ENCODE peak calls at places on chromosomes 11 and 22, in seven cellular contexts. W, A, F, I, Z, X and G are unnamed samples.

GRCh38 chr11:15584158-15584557 is 469.4 kb downstream of the INSC start:
- DNase-seq in W (no peak), A (no peak), F (no peak), I (no peak), Z (no peak), X (no peak), G (no peak)

GRCh38 chr11:95849087-95849825 is 59.0 kb downstream of the CEP57 start:
- DNase-seq in W (peak), A (peak), F (peak), I (peak), Z (peak), X (peak), G (peak)

GRCh38 chr22:44305888-44306287 is 6.9 kb downstream of the SHISAL1 start:
- DNase-seq in W (peak), A (no peak), F (no peak), I (peak), Z (no peak), X (no peak), G (no peak)

GRCh38 chr11:127859941-127860354 is 727.4 kb downstream of the ETS1 start:
- DNase-seq in W (no peak), A (no peak), F (no peak), I (no peak), Z (no peak), X (no peak), G (no peak)

GRCh38 chr11:47987310-47987709 is 7.0 kb downstream of the PTPRJ start:
- DNase-seq in W (no peak), A (no peak), F (no peak), I (no peak), Z (peak), X (no peak), G (no peak)

GRCh38 chr11:104663190-104664140 is 234.8 kb downstream of the CASP12 start:
- DNase-seq in W (no peak), A (no peak), F (no peak), I (peak), Z (peak), X (no peak), G (no peak)

GRCh38 chr11:130473795-130474377 is 25.4 kb downstream of the ADAMTS15 start:
- DNase-seq in W (no peak), A (no peak), F (no peak), I (no peak), Z (no peak), X (no peak), G (no peak)

GRCh38 chr22:39967103-39967829 is 7.1 kb downstream of the TMA7B start:
- DNase-seq in W (peak), A (no peak), F (no peak), I (no peak), Z (peak), X (no peak), G (no peak)

GRCh38 chr22:22556995-22557925 is 1.8 kb downstream of the PRAME start:
- DNase-seq in W (no peak), A (no peak), F (no peak), I (peak), Z (peak), X (no peak), G (no peak)

GRCh38 chr11:10455637-10456487 is 798 bp downstream of the AMPD3 start:
- DNase-seq in W (peak), A (peak), F (peak), I (peak), Z (peak), X (peak), G (peak)

GRCh38 chr22:44818727-44819126 is 66.4 kb downstream of the ARHGAP8 start:
- DNase-seq in W (no peak), A (no peak), F (no peak), I (no peak), Z (no peak), X (peak), G (no peak)

GRCh38 chr11:11306855-11307254 is 46.2 kb downstream of the CSNK2A3 start:
- DNase-seq in W (no peak), A (no peak), F (no peak), I (no peak), Z (no peak), X (no peak), G (no peak)

DNA sequence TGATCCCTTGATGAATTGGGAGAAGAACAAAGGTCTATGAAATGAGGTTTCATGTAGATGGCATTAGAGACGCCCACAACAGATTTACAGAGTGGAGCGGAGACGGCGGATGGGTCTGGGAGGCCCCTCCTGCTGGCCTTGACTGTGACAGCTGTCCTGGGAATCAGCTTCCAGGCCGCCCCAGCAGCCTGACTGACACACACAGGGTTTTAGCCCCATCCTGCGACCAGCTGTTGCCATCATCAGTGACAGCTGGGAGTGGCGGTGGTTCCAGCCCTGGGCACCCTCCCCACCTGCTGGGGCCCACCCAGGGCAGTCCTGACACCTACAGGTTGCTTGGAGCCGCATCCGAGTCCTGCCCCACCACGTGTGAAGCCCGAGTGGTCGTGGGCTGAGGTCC is 64.0 kb upstream of the PPP6R3 start:
- DNase-seq in W (no peak), A (no peak), F (no peak), I (no peak), Z (no peak), X (no peak), G (no peak)
- H3K4me3 ChIP-seq in W (no peak), A (no peak), F (no peak), I (no peak), Z (no peak), X (no peak), G (no peak)

DNA sequence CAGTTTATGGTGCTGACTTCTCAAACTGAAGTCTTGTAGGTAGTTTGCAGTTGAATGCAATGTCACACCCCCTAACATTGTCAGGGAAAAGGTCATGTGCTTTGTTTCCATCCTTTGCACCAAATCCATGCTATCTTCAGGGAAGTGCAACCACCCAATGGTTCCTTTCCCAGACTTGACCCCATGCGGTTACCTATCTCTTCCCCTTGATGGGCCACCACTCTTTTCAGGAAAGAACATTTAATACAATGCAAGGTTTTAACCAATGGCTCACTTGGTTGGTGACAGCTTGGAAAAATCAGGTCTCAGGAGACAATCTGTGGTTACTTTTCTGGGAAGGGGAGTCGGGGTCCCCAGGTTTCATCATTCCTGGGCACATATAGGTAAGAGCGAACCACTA is 2.1 kb downstream of the ABTB2 start:
- DNase-seq in W (no peak), A (no peak), F (no peak), I (no peak), Z (no peak), X (no peak), G (no peak)
- H3K4me3 ChIP-seq in W (peak), A (no peak), F (peak), I (peak), Z (peak), X (peak), G (no peak)

GRCh38 chr11:1862588-1863351 is 9.9 kb downstream of the LSP1 start:
- DNase-seq in W (no peak), A (no peak), F (no peak), I (no peak), Z (peak), X (no peak), G (no peak)
- H3K4me3 ChIP-seq in W (no peak), A (no peak), F (no peak), I (no peak), Z (no peak), X (no peak), G (no peak)

GRCh38 chr22:37659897-37660708 is 1.6 kb downstream of the PDXP start:
- DNase-seq in W (no peak), A (no peak), F (no peak), I (no peak), Z (no peak), X (no peak), G (no peak)
- H3K4me3 ChIP-seq in W (peak), A (peak), F (peak), I (peak), Z (peak), X (no peak), G (peak)

GRCh38 chr11:64588701-64589100 is 2.3 kb upstream of the SLC22A12 start:
- DNase-seq in W (no peak), A (no peak), F (no peak), I (no peak), Z (no peak), X (no peak), G (no peak)
- H3K4me3 ChIP-seq in W (no peak), A (no peak), F (no peak), I (no peak), Z (no peak), X (no peak), G (no peak)

GRCh38 chr11:33893711-33894401 is 2.0 kb upstream of the LMO2 start:
- DNase-seq in W (peak), A (no peak), F (no peak), I (no peak), Z (no peak), X (no peak), G (peak)
- H3K4me3 ChIP-seq in W (no peak), A (no peak), F (no peak), I (no peak), Z (no peak), X (no peak), G (no peak)

DNA sequence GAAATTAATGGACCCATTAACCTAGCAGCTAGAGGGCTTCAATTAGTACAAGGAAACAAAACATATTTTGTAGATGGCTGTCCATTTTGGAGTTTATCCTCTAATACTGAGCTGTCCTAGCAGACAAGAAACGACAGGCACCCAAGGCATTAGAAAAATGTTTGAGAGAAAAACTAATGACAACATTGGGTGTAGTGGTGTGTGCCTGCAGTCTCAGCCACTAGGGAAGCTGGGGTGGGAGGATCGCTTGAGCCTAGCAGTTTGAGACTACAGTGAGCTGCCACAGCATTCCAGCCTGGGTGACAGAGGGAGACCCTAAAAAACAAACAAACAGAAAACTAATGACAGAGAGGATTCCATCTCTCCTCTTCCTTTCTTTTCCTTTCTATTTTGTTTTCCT is 1.5 kb downstream of the A4GALT start:
- DNase-seq in W (peak), A (no peak), F (peak), I (no peak), Z (no peak), X (peak), G (no peak)
- H3K4me3 ChIP-seq in W (peak), A (peak), F (peak), I (peak), Z (no peak), X (peak), G (no peak)

GRCh38 chr22:31288496-31289235 is 3.6 kb downstream of the PIK3IP1 start:
- DNase-seq in W (no peak), A (no peak), F (no peak), I (no peak), Z (no peak), X (no peak), G (no peak)

GRCh38 chr22:31289335-31289734 is 3.0 kb downstream of the PIK3IP1 start:
- DNase-seq in W (no peak), A (no peak), F (no peak), I (no peak), Z (no peak), X (no peak), G (no peak)

GRCh38 chr22:31291403-31291715 is 929 bp downstream of the PIK3IP1 start:
- DNase-seq in W (no peak), A (peak), F (no peak), I (no peak), Z (no peak), X (no peak), G (no peak)

GRCh38 chr22:31290494-31291402 is 1.5 kb downstream of the PIK3IP1 start:
- DNase-seq in W (peak), A (peak), F (peak), I (peak), Z (peak), X (peak), G (peak)

GRCh38 chr22:31291716-31292644 is at the start of gene PIK3IP1:
- DNase-seq in W (peak), A (peak), F (peak), I (peak), Z (peak), X (peak), G (peak)
- H3K4me3 ChIP-seq in W (peak), A (peak), F (peak), I (peak), Z (peak), X (peak), G (peak)